ENCODE peak calls at places on chromosomes 12 and 14, in seven cellular contexts. F is Peyer's patch, Z is transverse colon, L is sigmoid colon, E is ovary, H is heart left ventricle, T is body of pancreas. A is an unnamed sample. For H3K4me1 and H3K27me3, the result is how much of the 10 kb centered on the place peaks cover.

GRCh38 chr12:75478395-75478794 is 2.2 kb upstream of the GLIPR1 start:
- DNase-seq in E (no peak), H (no peak), T (no peak), L (no peak), Z (no peak), F (peak), A (no peak)

GRCh38 chr12:53967451-53968059 is 5.4 kb upstream of the HOXC11 start:
- DNase-seq in T (no peak), F (no peak), E (no peak), H (no peak), L (no peak), Z (no peak), A (no peak)

GRCh38 chr12:96117460-96117859 is 76.7 kb upstream of the ELK3 start:
- DNase-seq in H (no peak), T (no peak), L (no peak), Z (no peak), E (no peak), F (no peak), A (no peak)

GRCh38 chr12:66441905-66442559 is 139.7 kb downstream of the HELB start:
- DNase-seq in T (no peak), Z (no peak), F (no peak), L (no peak), E (no peak), H (no peak), A (no peak)

GRCh38 chr14:55577229-55577628 is 2.8 kb upstream of the KTN1 start:
- DNase-seq in L (no peak), H (no peak), F (no peak), Z (no peak), T (no peak), E (no peak), A (no peak)

GRCh38 chr12:58812229-58812628 is 108.1 kb downstream of the LRIG3 start:
- DNase-seq in E (no peak), L (no peak), F (no peak), T (no peak), H (no peak), Z (no peak), A (no peak)

GRCh38 chr12:48285751-48286650 is 64.7 kb downstream of the ZNF641 start:
- DNase-seq in E (no peak), T (no peak), H (no peak), Z (no peak), L (no peak), F (no peak), A (no peak)

GRCh38 chr12:113463746-113464743 is 7.6 kb downstream of the LHX5 start:
- DNase-seq in L (no peak), F (no peak), Z (no peak), E (no peak), H (no peak), T (no peak), A (no peak)

GRCh38 chr12:69553626-69554248 is 31.5 kb upstream of the CCT2 start:
- DNase-seq in L (no peak), E (no peak), F (no peak), H (no peak), Z (no peak), T (peak), A (no peak)

GRCh38 chr12:49662998-49663843 is 39.9 kb downstream of the PRPF40B start:
- DNase-seq in T (peak), E (peak), H (peak), L (peak), F (peak), Z (peak), A (no peak)
- TF ChIP-seq POLR2A in T (no peak), E (no peak), H (no peak), L (no peak), F (no peak), Z (no peak), A (no peak)

GRCh38 chr12:120239776-120240494 is 25.6 kb downstream of the PXN start:
- DNase-seq in H (no peak), Z (no peak), T (no peak), F (no peak), L (no peak), E (no peak), A (no peak)
- H3K4me1 ChIP-seq in H (half or more), Z (half or more), T (under half), F (under half), L (half or more), E (under half), A (half or more)

GRCh38 chr14:70067810-70068209 is 120.9 kb downstream of the SLC8A3 start:
- DNase-seq in F (no peak), H (no peak), T (peak), Z (no peak), E (no peak), L (no peak), A (no peak)

GRCh38 chr14:70064111-70064885 is 124.5 kb downstream of the SLC8A3 start:
- DNase-seq in F (no peak), H (no peak), T (no peak), L (no peak), E (no peak), Z (no peak), A (no peak)

GRCh38 chr14:70073924-70074566 is 114.7 kb downstream of the SLC8A3 start:
- DNase-seq in Z (peak), E (no peak), L (no peak), F (peak), T (peak), H (peak), A (no peak)

GRCh38 chr14:70069186-70069585 is 119.6 kb downstream of the SLC8A3 start:
- DNase-seq in H (no peak), L (no peak), Z (no peak), T (no peak), E (no peak), F (no peak), A (no peak)
- H3K27me3 ChIP-seq in H (under half), L (under half), Z (under half), T (under half), E (under half), F (under half), A (under half)

DNA sequence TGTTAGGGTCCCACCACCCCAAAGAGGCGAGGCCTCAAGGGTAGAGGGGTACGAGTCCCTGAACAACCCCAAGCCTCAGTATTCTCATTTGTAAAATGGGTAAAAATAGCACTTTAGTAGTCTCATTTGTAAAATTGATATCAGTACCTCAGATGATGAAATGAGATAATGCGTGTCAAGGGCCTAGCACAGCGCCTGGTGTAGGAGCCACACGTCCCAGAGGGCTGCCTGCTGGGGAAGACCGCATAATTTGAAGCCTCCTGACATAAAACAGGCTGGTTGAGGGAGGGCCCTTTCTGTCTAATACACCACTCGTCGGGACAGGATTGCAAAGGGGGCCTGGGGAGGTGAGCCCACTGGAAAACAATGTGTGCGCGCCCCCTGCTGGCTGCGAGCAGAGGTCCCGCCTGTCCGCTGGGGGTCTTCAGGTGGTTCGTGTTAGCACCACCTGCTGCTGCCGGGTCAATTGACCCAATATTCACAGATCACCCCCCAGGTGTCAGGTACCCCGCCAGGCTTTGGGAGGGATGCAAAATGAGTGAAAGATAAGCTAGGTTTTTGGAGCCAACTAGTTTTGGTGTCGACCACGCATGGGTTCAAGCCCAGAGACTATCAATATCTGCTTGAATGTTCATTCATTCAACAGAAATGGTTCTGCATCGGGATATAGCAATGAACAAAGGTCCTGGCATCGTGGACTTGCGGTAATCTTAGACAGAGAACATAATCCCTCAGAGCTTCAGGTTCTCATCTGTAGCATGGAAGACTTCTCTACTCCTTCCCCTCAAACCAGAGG is 24.7 kb upstream of the IRF2BPL start:
- DNase-seq in E (peak), T (peak), L (peak), Z (peak), H (peak), F (peak), A (no peak)
- TF ChIP-seq POLR2A in E (no peak), T (no peak), L (no peak), Z (no peak), H (no peak), F (no peak), A (no peak)

GRCh38 chr14:104704252-104704651 is 14.8 kb downstream of the INF2 start:
- DNase-seq in T (no peak), H (no peak), E (no peak), Z (no peak), L (no peak), F (no peak), A (no peak)
- H3K4me1 ChIP-seq in T (under half), H (under half), E (under half), Z (under half), L (under half), F (under half), A (half or more)

GRCh38 chr12:5022030-5022429 is 21.6 kb upstream of the KCNA5 start:
- DNase-seq in Z (no peak), L (no peak), E (no peak), T (no peak), H (no peak), F (no peak), A (no peak)

GRCh38 chr12:5022465-5023061 is 21.1 kb upstream of the KCNA5 start:
- DNase-seq in F (peak), Z (peak), H (peak), T (peak), E (no peak), L (no peak), A (no peak)

GRCh38 chr12:5015711-5016492 is 27.8 kb upstream of the KCNA5 start:
- DNase-seq in E (no peak), L (no peak), H (no peak), T (no peak), F (no peak), Z (no peak), A (no peak)

GRCh38 chr12:5017638-5018348 is 25.9 kb upstream of the KCNA5 start:
- DNase-seq in H (no peak), F (no peak), Z (no peak), L (no peak), T (no peak), E (no peak), A (no peak)

DNA sequence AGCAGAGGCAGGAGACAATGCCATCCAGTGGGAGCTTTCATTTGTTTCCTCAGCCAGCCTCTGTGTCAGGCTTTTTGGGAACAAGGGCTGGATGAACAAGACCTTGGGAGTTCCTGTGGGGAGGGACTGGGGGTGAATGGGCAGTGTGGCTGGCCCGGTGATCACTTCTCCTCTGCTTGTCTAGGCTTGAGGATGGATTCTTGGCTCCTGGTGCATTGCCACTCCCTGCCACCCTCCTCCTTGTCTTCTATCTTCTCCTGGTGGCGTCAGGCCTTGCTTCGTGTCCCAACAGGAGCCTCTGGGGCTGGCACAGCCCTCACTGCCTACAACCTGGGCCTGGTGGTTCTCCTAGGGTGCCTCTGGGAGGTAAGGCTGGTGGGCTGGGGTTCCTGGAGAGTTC is 25.0 kb upstream of the KCNA5 start:
- DNase-seq in L (no peak), E (no peak), T (no peak), H (no peak), F (no peak), Z (no peak), A (no peak)
- H3K27me3 ChIP-seq in L (under half), E (under half), T (under half), H (under half), F (under half), Z (under half), A (under half)

DNA sequence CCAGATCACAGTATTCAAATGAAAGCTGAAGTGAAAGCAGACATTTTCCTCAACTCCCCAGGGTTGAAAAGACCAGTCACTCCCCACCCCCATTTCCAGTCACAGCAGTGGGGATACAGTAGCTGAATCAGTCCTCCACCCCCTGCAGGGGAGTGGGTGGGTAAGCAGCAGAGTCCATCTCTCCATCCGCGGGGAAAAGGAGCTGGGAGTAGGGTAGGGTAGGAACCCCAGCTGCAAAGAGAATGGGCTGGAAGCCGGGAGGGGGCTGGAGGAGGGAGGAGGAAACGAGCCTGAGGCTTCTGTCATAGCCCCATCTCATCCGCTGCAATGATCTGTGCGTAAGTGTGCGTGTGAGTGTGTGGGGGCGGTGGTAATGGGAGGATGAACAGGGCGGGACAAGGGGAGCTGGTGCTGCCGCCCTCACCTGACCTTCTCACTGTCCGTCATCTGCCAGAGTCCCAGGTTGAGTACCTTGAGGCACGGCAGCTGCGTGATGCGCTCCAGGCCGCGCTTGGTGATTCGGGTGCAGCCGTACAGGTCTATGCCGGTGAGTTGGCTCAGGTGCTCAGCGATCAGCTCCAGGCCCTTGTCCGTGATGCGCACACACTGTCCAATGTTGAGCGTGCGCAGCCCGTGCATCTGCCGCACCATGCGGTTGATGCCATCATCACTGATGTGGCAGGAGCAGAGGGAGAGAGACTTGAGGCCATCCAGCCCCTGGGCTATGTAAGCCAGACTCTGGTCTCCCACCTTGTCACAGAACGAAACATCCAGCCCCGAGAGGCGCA is 1.7 kb downstream of the FBXL14 start:
- DNase-seq in E (no peak), F (peak), T (no peak), L (peak), Z (peak), H (peak), A (no peak)
- TF ChIP-seq POLR2A in E (no peak), F (no peak), T (no peak), L (no peak), Z (peak), H (no peak), A (no peak)

GRCh38 chr12:52149182-52149641 is 42.6 kb downstream of the KRT80 start:
- DNase-seq in Z (peak), T (no peak), H (no peak), E (no peak), L (peak), F (no peak), A (no peak)

GRCh38 chr12:52146822-52147366 is 44.9 kb downstream of the KRT80 start:
- DNase-seq in T (peak), E (no peak), L (no peak), F (no peak), H (no peak), Z (no peak), A (no peak)

GRCh38 chr12:52148541-52149181 is 43.2 kb downstream of the KRT80 start:
- DNase-seq in H (no peak), T (peak), Z (peak), L (peak), E (no peak), F (peak), A (no peak)

GRCh38 chr12:52147367-52147972 is 44.3 kb downstream of the KRT80 start:
- DNase-seq in E (peak), Z (peak), F (peak), H (peak), T (peak), L (peak), A (peak)

DNA sequence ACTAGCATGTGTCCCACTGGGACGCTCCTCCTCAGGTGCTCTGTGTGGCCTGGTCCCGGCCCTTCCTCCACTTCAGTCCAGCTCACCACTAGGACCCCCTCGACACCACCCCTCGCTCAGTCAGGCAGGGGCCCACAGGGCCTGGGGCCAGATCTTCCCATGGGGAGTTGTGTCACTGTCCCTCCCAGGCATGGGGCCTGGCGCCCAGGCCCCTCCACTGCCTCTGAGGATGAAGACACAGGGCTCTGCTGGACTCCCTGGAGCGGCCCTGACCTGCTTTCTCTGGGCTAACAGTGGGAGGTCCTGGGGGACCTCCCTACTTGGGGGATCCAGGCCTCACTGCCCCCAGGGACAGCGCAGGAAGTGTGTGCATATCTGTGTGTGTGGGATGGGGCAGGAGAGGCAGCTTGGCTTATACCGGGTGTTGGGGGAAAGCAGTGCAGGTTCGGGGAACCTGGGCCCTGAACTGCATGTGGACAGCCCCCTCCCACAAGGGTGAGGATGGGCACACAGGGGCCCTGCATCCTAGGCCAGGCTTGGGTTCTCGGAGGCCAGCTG is 43.8 kb downstream of the KRT80 start:
- DNase-seq in L (no peak), H (no peak), E (no peak), T (no peak), Z (no peak), F (no peak), A (no peak)
- H3K4me1 ChIP-seq in L (under half), H (under half), E (under half), T (under half), Z (half or more), F (under half), A (half or more)

A was measured in esophagus muscularis mucosa.